ENCODE peak calls at places on chromosome 6, in ten cellular contexts. P, L, X, C, Z, D, O, S, V and B are unnamed samples. For H3K4me1, the result is how much of the 10 kb centered on the place peaks cover.

GRCh38 chr6:37938909-37939308 is 119.4 kb downstream of the ZFAND3 start:
- DNase-seq in P (no peak), L (no peak), X (peak), C (no peak), Z (no peak), D (peak), O (no peak), S (no peak), V (no peak), B (no peak)

GRCh38 chr6:163820745-163821456 is 406.4 kb downstream of the QKI start:
- DNase-seq in P (no peak), L (no peak), X (no peak), C (peak), Z (no peak), D (no peak), O (no peak), S (no peak), V (no peak), B (no peak)

GRCh38 chr6:34813028-34813742 is 21.3 kb downstream of the BLTP3A start:
- DNase-seq in P (no peak), L (no peak), X (no peak), C (no peak), Z (no peak), D (no peak), O (no peak), S (no peak), V (no peak), B (no peak)

GRCh38 chr6:90369024-90369519 is 72.4 kb upstream of the BACH2 start:
- DNase-seq in P (peak), L (peak), X (peak), C (peak), Z (no peak), D (peak), O (peak), S (peak), V (peak), B (peak)

GRCh38 chr6:111721677-111722219 is 116.1 kb upstream of the TRAF3IP2 start:
- DNase-seq in P (no peak), L (no peak), X (no peak), C (no peak), Z (no peak), D (no peak), O (peak), S (peak), V (no peak), B (no peak)

GRCh38 chr6:83055366-83055964 is 10.2 kb downstream of the UBE3D start:
- DNase-seq in P (peak), L (peak), X (no peak), C (no peak), Z (no peak), D (peak), O (peak), S (no peak), V (peak), B (peak)

GRCh38 chr6:33505544-33506330 is 51.4 kb downstream of the ZBTB9 start:
- DNase-seq in P (no peak), L (no peak), X (no peak), C (no peak), Z (no peak), D (peak), O (no peak), S (no peak), V (no peak), B (no peak)

GRCh38 chr6:68226460-68226859 is 408.6 kb upstream of the ADGRB3 start:
- DNase-seq in P (no peak), L (no peak), X (no peak), C (no peak), Z (no peak), D (no peak), O (no peak), S (no peak), V (no peak), B (no peak)

GRCh38 chr6:138656278-138656803 is 117.2 kb upstream of the CCDC28A start:
- DNase-seq in P (no peak), L (no peak), X (no peak), C (no peak), Z (no peak), D (no peak), O (no peak), S (no peak), V (no peak), B (no peak)

GRCh38 chr6:130776287-130776925 is 50.8 kb upstream of the SMLR1 start:
- DNase-seq in P (no peak), L (no peak), X (no peak), C (no peak), Z (no peak), D (no peak), O (no peak), S (no peak), V (no peak), B (no peak)

GRCh38 chr6:170284126-170284773 is 6.6 kb downstream of the DLL1 start:
- DNase-seq in P (no peak), L (no peak), X (no peak), C (peak), Z (no peak), D (no peak), O (no peak), S (no peak), V (peak), B (peak)

GRCh38 chr6:96089173-96089572 is 73.4 kb downstream of the FUT9 start:
- DNase-seq in P (no peak), L (no peak), X (no peak), C (no peak), Z (no peak), D (peak), O (no peak), S (no peak), V (no peak), B (peak)

GRCh38 chr6:137749595-137750215 is 117.4 kb upstream of the TNFAIP3 start:
- DNase-seq in P (no peak), L (no peak), X (peak), C (no peak), Z (no peak), D (peak), O (no peak), S (no peak), V (no peak), B (no peak)

GRCh38 chr6:142850653-142851434 is 94.1 kb downstream of the HIVEP2 start:
- DNase-seq in P (no peak), L (no peak), X (peak), C (no peak), Z (no peak), D (peak), O (no peak), S (no peak), V (no peak), B (no peak)

GRCh38 chr6:100595456-100595855 is 130.7 kb upstream of the SIM1 start:
- DNase-seq in P (no peak), L (no peak), X (no peak), C (no peak), Z (no peak), D (no peak), O (no peak), S (no peak), V (no peak), B (no peak)

GRCh38 chr6:35391240-35391968 is 49.0 kb downstream of the PPARD start:
- DNase-seq in P (no peak), L (no peak), X (peak), C (no peak), Z (no peak), D (peak), O (no peak), S (no peak), V (no peak), B (peak)

GRCh38 chr6:11535801-11536230 is 1.7 kb upstream of the TMEM170B start:
- DNase-seq in P (no peak), L (no peak), X (peak), C (no peak), Z (no peak), D (peak), O (peak), S (no peak), V (peak), B (peak)

GRCh38 chr6:154590770-154591169 is 80.3 kb upstream of the CNKSR3 start:
- DNase-seq in P (peak), L (no peak), X (no peak), C (no peak), Z (no peak), D (no peak), O (no peak), S (no peak), V (no peak), B (peak)

GRCh38 chr6:104325341-104326172 is 534.2 kb downstream of the HACE1 start:
- DNase-seq in P (no peak), L (no peak), X (no peak), C (no peak), Z (no peak), D (no peak), O (peak), S (no peak), V (no peak), B (no peak)

GRCh38 chr6:1831030-1831429 is 221.3 kb downstream of the FOXC1 start:
- DNase-seq in P (no peak), L (no peak), X (no peak), C (no peak), Z (no peak), D (no peak), O (no peak), S (no peak), V (no peak), B (no peak)

GRCh38 chr6:138986578-138986977 is 1.5 kb downstream of the REPS1 start:
- DNase-seq in P (no peak), L (no peak), X (peak), C (no peak), Z (no peak), D (peak), O (no peak), S (no peak), V (no peak), B (no peak)

GRCh38 chr6:120129228-120129627 is 779.7 kb upstream of the MAN1A1 start:
- DNase-seq in P (no peak), L (no peak), X (no peak), C (no peak), Z (no peak), D (no peak), O (no peak), S (no peak), V (no peak), B (no peak)

GRCh38 chr6:42937548-42938427 is 8.5 kb downstream of the CNPY3 start:
- DNase-seq in P (no peak), L (no peak), X (no peak), C (no peak), Z (no peak), D (no peak), O (no peak), S (no peak), V (no peak), B (no peak)

GRCh38 chr6:124226396-124226795 is 422.7 kb downstream of the NKAIN2 start:
- DNase-seq in P (no peak), L (no peak), X (peak), C (no peak), Z (no peak), D (peak), O (no peak), S (no peak), V (no peak), B (no peak)

GRCh38 chr6:63882208-63882607 is 246.6 kb downstream of the PHF3 start:
- DNase-seq in P (no peak), L (no peak), X (no peak), C (no peak), Z (no peak), D (no peak), O (no peak), S (no peak), V (no peak), B (no peak)
- TF ChIP-seq CTCF in P (no peak), L (no peak), X (no peak), C (peak), Z (no peak), D (peak), O (peak), S (no peak), V (no peak), B (no peak)

GRCh38 chr6:57256541-57256940 is 34.4 kb upstream of the RAB23 start:
- DNase-seq in P (no peak), L (no peak), X (peak), C (no peak), Z (no peak), D (peak), O (no peak), S (no peak), V (no peak), B (no peak)

GRCh38 chr6:57255451-57256181 is 33.5 kb upstream of the RAB23 start:
- DNase-seq in P (no peak), L (no peak), X (no peak), C (no peak), Z (no peak), D (no peak), O (no peak), S (no peak), V (no peak), B (no peak)

GRCh38 chr6:57259064-57259463 is 37.0 kb upstream of the RAB23 start:
- DNase-seq in P (no peak), L (no peak), X (no peak), C (no peak), Z (no peak), D (no peak), O (no peak), S (no peak), V (no peak), B (no peak)

GRCh38 chr6:57254055-57254717 is 32.1 kb upstream of the RAB23 start:
- DNase-seq in P (no peak), L (no peak), X (no peak), C (no peak), Z (no peak), D (no peak), O (no peak), S (no peak), V (no peak), B (no peak)

GRCh38 chr6:57257911-57258541 is 35.9 kb upstream of the RAB23 start:
- DNase-seq in P (no peak), L (no peak), X (peak), C (no peak), Z (no peak), D (peak), O (no peak), S (no peak), V (no peak), B (no peak)
- H3K4me1 ChIP-seq in P (under half), L (under half), X (under half), C (under half), Z (under half), D (under half), O (under half), S (under half), V (under half), B (under half)

GRCh38 chr6:126127662-126128061 is 141.3 kb downstream of the TRMT11 start:
- DNase-seq in P (no peak), L (no peak), X (no peak), C (no peak), Z (no peak), D (no peak), O (no peak), S (no peak), V (no peak), B (no peak)
- TF ChIP-seq CTCF in P (no peak), L (no peak), X (no peak), C (peak), Z (no peak), D (peak), O (peak), S (no peak), V (no peak), B (no peak)

GRCh38 chr6:219641-220198 is 72.6 kb upstream of the DUSP22 start:
- DNase-seq in P (no peak), L (peak), X (peak), C (peak), Z (no peak), D (peak), O (peak), S (peak), V (no peak), B (peak)

GRCh38 chr6:221531-222349 is 70.5 kb upstream of the DUSP22 start:
- DNase-seq in P (no peak), L (no peak), X (peak), C (no peak), Z (no peak), D (peak), O (no peak), S (no peak), V (no peak), B (no peak)

GRCh38 chr6:220736-221475 is 71.4 kb upstream of the DUSP22 start:
- DNase-seq in P (no peak), L (no peak), X (peak), C (no peak), Z (no peak), D (peak), O (no peak), S (no peak), V (no peak), B (no peak)

GRCh38 chr6:219019-219570 is 73.2 kb upstream of the DUSP22 start:
- DNase-seq in P (no peak), L (no peak), X (no peak), C (no peak), Z (no peak), D (no peak), O (no peak), S (no peak), V (no peak), B (no peak)

GRCh38 chr6:220312-220711 is 72.0 kb upstream of the DUSP22 start:
- DNase-seq in P (no peak), L (no peak), X (no peak), C (no peak), Z (no peak), D (no peak), O (no peak), S (no peak), V (no peak), B (no peak)
- H3K4me1 ChIP-seq in P (under half), L (under half), X (under half), C (under half), Z (under half), D (under half), O (under half), S (under half), V (under half), B (under half)

DNA sequence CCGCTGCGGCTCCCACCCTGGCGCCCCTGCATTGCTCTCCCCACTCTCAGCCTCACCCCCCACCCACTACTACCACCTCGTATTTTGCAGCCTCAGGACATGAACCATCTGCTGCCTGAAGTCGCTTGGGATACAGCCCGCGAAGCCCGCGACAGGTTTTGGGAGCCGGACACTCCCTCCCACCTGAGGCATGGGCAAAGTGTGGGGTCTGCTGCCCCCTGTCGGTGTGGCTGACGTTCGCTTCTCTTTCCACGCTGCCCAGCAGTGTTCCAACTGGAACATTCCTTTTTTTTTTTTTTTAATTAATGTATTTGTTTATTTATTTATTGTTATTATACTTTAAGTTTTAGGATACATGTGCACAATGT is 15.3 kb upstream of the LPA start:
- DNase-seq in P (peak), L (no peak), X (no peak), C (no peak), Z (no peak), D (no peak), O (peak), S (no peak), V (peak), B (no peak)
- TF ChIP-seq CTCF in P (no peak), L (no peak), X (no peak), C (no peak), Z (no peak), D (no peak), O (peak), S (peak), V (no peak), B (no peak)

GRCh38 chr6:29131691-29132090 is 23.8 kb downstream of the OR2J3 start:
- DNase-seq in P (no peak), L (no peak), X (no peak), C (no peak), Z (no peak), D (no peak), O (no peak), S (no peak), V (no peak), B (no peak)
- H3K4me1 ChIP-seq in P (under half), L (under half), X (under half), C (under half), Z (under half), D (under half), O (under half), S (under half), V (under half), B (under half)

DNA sequence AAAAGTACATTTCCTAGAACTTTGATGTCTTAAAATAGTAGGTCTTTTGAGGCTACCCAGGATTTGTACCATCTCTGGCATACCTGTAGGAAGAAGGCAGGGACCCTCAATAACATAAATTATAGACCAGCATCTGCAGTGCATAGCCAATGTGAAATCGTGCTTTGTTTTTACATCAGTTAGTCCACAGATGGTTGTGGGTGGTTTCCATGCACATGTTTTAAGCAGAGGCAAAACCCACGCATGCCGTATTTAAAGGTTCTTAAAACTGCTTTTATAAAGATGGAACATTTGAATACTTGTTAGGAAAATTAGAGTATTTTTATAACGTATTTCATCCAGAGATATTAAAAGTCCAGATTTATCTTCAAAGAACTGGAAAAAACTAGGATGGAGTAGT is 66.3 kb downstream of the SH3BGRL2 start:
- DNase-seq in P (no peak), L (no peak), X (no peak), C (no peak), Z (no peak), D (no peak), O (no peak), S (no peak), V (no peak), B (no peak)
- TF ChIP-seq CTCF in P (no peak), L (no peak), X (no peak), C (no peak), Z (no peak), D (no peak), O (no peak), S (no peak), V (no peak), B (no peak)

GRCh38 chr6:150767161-150767560 is 98.3 kb upstream of the MTHFD1L start:
- DNase-seq in P (no peak), L (no peak), X (no peak), C (no peak), Z (no peak), D (no peak), O (no peak), S (no peak), V (no peak), B (no peak)
- H3K4me1 ChIP-seq in P (under half), L (under half), X (under half), C (under half), Z (under half), D (under half), O (under half), S (under half), V (under half), B (under half)

DNA sequence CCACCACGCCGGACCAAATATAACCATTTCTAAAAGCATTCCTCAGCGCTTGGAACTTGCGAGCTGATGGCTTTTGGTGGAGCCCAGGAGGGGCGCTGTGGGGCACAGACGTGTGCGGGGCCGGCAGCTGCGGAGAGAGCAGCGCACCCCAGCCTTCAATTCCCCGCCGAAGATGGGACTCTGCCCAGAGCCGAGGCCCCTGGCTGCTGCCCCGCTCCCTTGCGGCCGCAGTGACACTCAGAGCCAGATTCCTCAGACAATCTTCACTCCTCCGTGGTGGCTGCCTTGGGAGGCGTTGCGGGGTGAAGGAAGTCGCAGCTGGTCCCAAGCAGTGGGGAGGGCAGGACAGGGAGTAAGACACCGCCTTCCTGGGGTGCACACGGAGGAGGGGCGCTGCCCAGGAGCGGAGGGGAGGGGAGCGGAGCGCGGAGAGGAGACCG is 87.7 kb downstream of the TMEM242 start:
- DNase-seq in P (no peak), L (peak), X (peak), C (peak), Z (no peak), D (peak), O (peak), S (peak), V (peak), B (peak)
- TF ChIP-seq CTCF in P (no peak), L (peak), X (peak), C (peak), Z (peak), D (peak), O (peak), S (peak), V (peak), B (peak)